ENCODE peak calls at places on chromosomes 12 and 14, in six cellular contexts. J is mesenchymal stem cell, Q is IMR-90, T is neuronal stem cell, C is H9, I is trophoblast cell. B is an unnamed sample.

GRCh38 chr14:29216774-29217232 is 450.2 kb downstream of the FOXG1 start:
- DNase-seq in T (no peak), Q (no peak), C (no peak), J (peak), I (no peak), B (no peak)

GRCh38 chr14:94839346-94839745 is 69.4 kb upstream of the GSC start:
- DNase-seq in T (no peak), J (no peak), I (no peak), C (no peak), Q (no peak), B (no peak)

GRCh38 chr14:75063491-75064204 is at the start of gene ACYP1:
- DNase-seq in I (peak), T (peak), C (peak), Q (peak), J (peak), B (peak)

GRCh38 chr14:55123101-55123500 is 6.0 kb upstream of the LGALS3 start:
- DNase-seq in J (peak), C (no peak), T (no peak), Q (peak), I (no peak), B (no peak)

GRCh38 chr14:53523226-53523625 is 370.1 kb upstream of the DDHD1 start:
- DNase-seq in J (no peak), C (no peak), T (no peak), Q (no peak), I (no peak), B (no peak)

GRCh38 chr14:106578479-106578878 is 1052.1 kb downstream of the TMEM121 start:
- DNase-seq in Q (no peak), I (no peak), C (no peak), T (no peak), J (no peak), B (no peak)

GRCh38 chr14:68295316-68295816 is 475.8 kb downstream of the RAD51B start:
- DNase-seq in J (peak), Q (no peak), C (peak), T (no peak), I (no peak), B (no peak)

GRCh38 chr14:92252291-92252690 is 70.7 kb upstream of the SLC24A4 start:
- DNase-seq in C (no peak), T (no peak), J (no peak), Q (no peak), I (no peak), B (no peak)

GRCh38 chr12:105850103-105850968 is 288.4 kb downstream of the NUAK1 start:
- DNase-seq in T (no peak), J (no peak), I (no peak), C (no peak), Q (no peak), B (no peak)

GRCh38 chr12:133080051-133080618 is 588 bp upstream of the ZNF140 start:
- DNase-seq in J (peak), Q (peak), C (peak), I (peak), T (peak), B (peak)

GRCh38 chr14:103762547-103762946 is 46.9 kb downstream of the ZFYVE21 start:
- DNase-seq in C (no peak), Q (no peak), T (no peak), I (no peak), J (no peak), B (no peak)

GRCh38 chr14:29821665-29822429 is 105.8 kb downstream of the PRKD1 start:
- DNase-seq in I (no peak), Q (no peak), T (no peak), C (no peak), J (peak), B (no peak)

GRCh38 chr12:26991826-26992225 is 22.4 kb downstream of the TM7SF3 start:
- DNase-seq in C (no peak), T (no peak), I (no peak), Q (no peak), J (no peak), B (no peak)

GRCh38 chr12:110728628-110729027 is 14.1 kb downstream of the PPP1CC start:
- DNase-seq in T (no peak), I (no peak), J (no peak), C (no peak), Q (no peak), B (peak)

GRCh38 chr14:92719890-92720323 is 28.5 kb downstream of the LGMN start:
- DNase-seq in Q (no peak), C (no peak), T (no peak), I (no peak), J (peak), B (no peak)

GRCh38 chr14:101539929-101540328 is 21.4 kb upstream of the DIO3 start:
- DNase-seq in C (no peak), I (no peak), Q (no peak), T (no peak), J (no peak), B (no peak)

GRCh38 chr12:120647375-120647755 is 6.9 kb downstream of the CABP1 start:
- DNase-seq in Q (no peak), J (no peak), I (no peak), T (no peak), C (no peak), B (no peak)

GRCh38 chr12:120649442-120650248 is 9.2 kb downstream of the CABP1 start:
- DNase-seq in T (no peak), I (no peak), C (peak), J (no peak), Q (peak), B (no peak)

GRCh38 chr12:120643574-120643973 is 3.1 kb downstream of the CABP1 start:
- DNase-seq in Q (no peak), I (no peak), T (no peak), J (no peak), C (no peak), B (no peak)

GRCh38 chr12:120642806-120643205 is 2.4 kb downstream of the CABP1 start:
- DNase-seq in Q (peak), T (no peak), C (no peak), J (no peak), I (no peak), B (no peak)

GRCh38 chr12:120646044-120646443 is 5.6 kb downstream of the CABP1 start:
- DNase-seq in T (no peak), I (no peak), J (no peak), C (no peak), Q (no peak), B (no peak)
- H4K91ac ChIP-seq in T (no peak), I (no peak), J (no peak), C (no peak), Q (no peak), B (no peak)

DNA sequence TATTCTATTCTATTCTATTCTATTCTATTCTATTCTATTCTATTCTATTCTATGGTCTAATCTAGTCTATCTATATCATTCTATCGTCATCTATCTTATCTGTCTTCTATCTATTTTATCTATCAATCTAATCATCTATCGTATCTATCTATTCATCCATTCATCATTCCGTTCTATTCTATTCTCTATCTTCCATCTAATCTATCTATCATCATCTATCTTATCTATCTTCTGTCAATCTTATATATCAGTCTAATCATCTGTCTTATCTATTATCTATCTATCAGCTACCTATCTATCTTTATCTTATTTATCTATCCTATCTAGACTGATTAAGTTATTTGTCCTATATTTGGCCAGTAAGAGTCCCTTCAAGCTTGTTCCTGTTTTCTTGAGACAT is 831.5 kb upstream of the TMEM132C start:
- DNase-seq in T (no peak), J (no peak), Q (no peak), C (no peak), I (no peak), B (no peak)
- H4K91ac ChIP-seq in T (no peak), J (no peak), Q (no peak), C (no peak), I (no peak), B (no peak)

GRCh38 chr14:45103806-45104205 is 19.9 kb downstream of the PRPF39 start:
- DNase-seq in I (no peak), T (peak), C (no peak), J (no peak), Q (no peak), B (no peak)
- H4K91ac ChIP-seq in I (no peak), T (no peak), C (no peak), J (no peak), Q (no peak), B (no peak)

GRCh38 chr12:33942172-33942571 is 80.1 kb upstream of the ALG10 start:
- DNase-seq in T (no peak), J (no peak), I (no peak), Q (no peak), C (no peak), B (no peak)

GRCh38 chr12:33944703-33945437 is 77.4 kb upstream of the ALG10 start:
- DNase-seq in C (no peak), Q (no peak), J (no peak), I (peak), T (no peak), B (no peak)

DNA sequence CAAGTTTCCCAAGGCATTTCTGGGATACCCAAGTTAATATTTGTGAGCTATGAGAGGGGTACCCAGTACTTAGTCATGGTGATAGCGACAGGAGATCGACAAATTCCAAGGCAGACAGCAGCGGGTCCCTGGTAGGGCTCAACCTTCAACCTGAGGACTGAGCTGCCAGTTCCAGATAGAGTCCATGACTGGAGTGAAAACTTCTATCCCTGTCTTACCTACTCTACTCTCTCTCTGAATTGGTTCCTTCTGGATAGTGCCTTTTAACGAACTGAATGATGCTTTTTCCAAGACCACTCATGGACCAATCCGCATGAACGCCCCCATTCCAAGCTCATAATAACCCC is 76.9 kb upstream of the ALG10 start:
- DNase-seq in Q (no peak), T (no peak), C (no peak), J (no peak), I (no peak), B (no peak)
- H4K91ac ChIP-seq in Q (no peak), T (no peak), C (no peak), J (no peak), I (no peak), B (no peak)

GRCh38 chr12:70032076-70032475 is 207.0 kb downstream of the MYRFL start:
- DNase-seq in J (no peak), T (no peak), C (no peak), Q (no peak), I (no peak), B (no peak)
- H4K91ac ChIP-seq in J (no peak), T (no peak), C (no peak), Q (no peak), I (no peak), B (no peak)

GRCh38 chr12:76543831-76544347 is 15.7 kb downstream of the OSBPL8 start:
- DNase-seq in Q (no peak), J (no peak), C (no peak), T (no peak), I (no peak), B (no peak)
- H4K91ac ChIP-seq in Q (no peak), J (no peak), C (no peak), T (no peak), I (no peak), B (no peak)

DNA sequence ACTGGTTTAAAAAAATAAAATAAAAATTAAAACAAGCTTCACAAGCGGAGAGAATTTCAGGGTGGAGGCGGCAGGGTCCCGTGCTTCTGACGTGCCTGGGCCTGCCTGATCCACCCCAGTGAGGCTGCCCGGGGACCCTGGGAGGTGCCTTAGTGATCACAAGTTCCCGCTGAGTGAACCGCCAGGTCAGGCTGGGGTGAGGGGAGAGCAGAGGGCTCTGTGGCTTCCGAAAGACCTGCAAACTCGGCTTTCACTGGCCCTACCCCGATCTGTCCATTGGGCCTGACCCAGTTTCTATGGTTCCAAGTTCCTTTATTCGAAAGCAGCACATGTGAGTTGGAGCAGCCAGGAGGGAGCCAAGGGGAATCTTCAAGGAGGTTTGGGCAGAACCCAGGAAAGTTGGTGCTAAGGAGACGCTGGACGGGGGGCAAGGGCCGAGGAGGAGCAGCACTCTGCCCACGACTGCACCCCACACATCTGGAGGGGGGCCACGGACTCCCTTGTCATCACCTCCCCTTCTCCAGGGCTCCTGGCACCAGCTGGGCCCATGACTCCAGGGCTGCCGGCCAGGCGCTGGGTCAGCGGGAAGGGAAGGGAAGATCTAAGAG is 12.9 kb downstream of the MMP14 start:
- DNase-seq in C (no peak), T (no peak), Q (no peak), I (no peak), J (peak), B (no peak)
- H4K91ac ChIP-seq in C (no peak), T (peak), Q (peak), I (peak), J (peak), B (peak)

GRCh38 chr12:3470296-3470695 is 20.7 kb upstream of the PRMT8 start:
- DNase-seq in Q (no peak), C (no peak), J (no peak), T (no peak), I (no peak), B (no peak)
- H4K91ac ChIP-seq in Q (no peak), C (no peak), J (no peak), T (no peak), I (no peak), B (no peak)

DNA sequence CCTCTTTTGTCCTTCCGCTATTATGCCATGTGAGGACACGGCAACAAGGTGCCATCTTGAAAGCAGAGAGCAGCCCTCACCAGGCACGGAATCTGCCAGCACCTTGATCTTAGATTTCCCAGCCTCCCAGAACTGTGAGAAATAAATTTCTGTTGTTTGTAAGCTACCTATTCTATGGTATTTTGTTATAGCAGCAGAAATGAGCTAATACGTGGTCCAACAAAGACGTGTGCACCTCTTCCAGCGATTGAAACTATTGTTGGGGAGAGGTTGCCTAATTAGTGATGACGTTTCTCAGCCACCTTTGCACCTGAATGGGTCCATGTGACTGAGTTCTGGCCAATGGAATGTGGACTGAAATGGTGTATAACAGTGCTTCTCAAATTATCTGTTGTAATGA is 2.3 kb upstream of the SNAPC1 start:
- DNase-seq in I (no peak), C (no peak), T (no peak), Q (no peak), J (no peak), B (no peak)
- H4K91ac ChIP-seq in I (no peak), C (no peak), T (peak), Q (no peak), J (no peak), B (no peak)

DNA sequence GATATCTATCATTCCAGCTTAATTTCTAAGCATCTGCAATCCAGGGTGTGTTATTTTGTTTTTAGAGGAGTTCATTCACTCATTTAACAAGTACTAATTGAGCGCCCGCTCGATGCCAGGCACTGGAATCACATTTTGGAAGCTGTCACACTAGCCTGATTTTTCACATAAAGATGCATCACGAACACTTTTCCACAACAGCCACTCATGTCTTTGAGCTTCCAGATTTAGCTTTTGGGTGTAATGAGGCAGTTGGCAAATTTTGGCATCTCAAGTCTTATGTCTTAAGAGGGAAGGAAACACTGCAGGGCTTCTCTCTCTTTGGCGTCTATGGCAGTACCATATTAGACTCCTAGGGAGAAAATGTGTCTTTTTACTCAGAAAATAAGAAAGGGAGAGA is 14.0 kb downstream of the NRXN3 start:
- DNase-seq in T (no peak), I (no peak), Q (no peak), J (no peak), C (no peak), B (no peak)
- H4K91ac ChIP-seq in T (no peak), I (no peak), Q (no peak), J (no peak), C (no peak), B (no peak)